ENCODE peak calls at places on chromosomes 3 and 15, in four cellular contexts. M, D, J and L are unnamed samples.

GRCh38 chr3:161599702-161600101 is 103.1 kb downstream of the OTOL1 start:
- DNase-seq in M (no peak), D (no peak), J (no peak), L (no peak)

GRCh38 chr15:92226020-92226612 is 167.6 kb upstream of the ST8SIA2 start:
- DNase-seq in M (no peak), D (no peak), J (peak; percentile 34), L (no peak)

GRCh38 chr3:26091096-26091495 is 301.2 kb downstream of the OXSM start:
- DNase-seq in M (no peak), D (no peak), J (no peak), L (no peak)

GRCh38 chr3:177314897-177315296 is 117.6 kb upstream of the TBL1XR1 start:
- DNase-seq in M (no peak), D (no peak), J (no peak), L (no peak)

GRCh38 chr3:113485161-113485609 is 29.8 kb downstream of the SPICE1 start:
- DNase-seq in M (peak; percentile 12), D (peak; percentile 77), J (no peak), L (no peak)

GRCh38 chr3:30475038-30475808 is 131.2 kb upstream of the TGFBR2 start:
- DNase-seq in M (no peak), D (no peak), J (no peak), L (no peak)

GRCh38 chr3:56042326-56042951 is 425.8 kb downstream of the ERC2 start:
- DNase-seq in M (no peak), D (no peak), J (peak; percentile 62), L (peak; percentile 1)

GRCh38 chr15:75720787-75721461 is 8.3 kb upstream of the CSPG4 start:
- DNase-seq in M (no peak), D (peak; percentile 80), J (no peak), L (peak; percentile 32)

GRCh38 chr3:25292604-25293003 is 135.5 kb upstream of the RARB start:
- DNase-seq in M (no peak), D (no peak), J (no peak), L (no peak)